ENCODE peak calls at places on chromosomes 5 and 9, in ten cellular contexts. L is psoas muscle, Y is epithelial cell of proximal tubule, V is body of pancreas, T is right atrium auricular region, O is AG04449, D is fibroblast of pulmonary artery, I is colonic mucosa, G is prostate gland, Z is osteoblast. H is an unnamed sample.

GRCh38 chr9:131119600-131119999 is 5.8 kb upstream of the NUP214 start:
- DNase-seq in L (no peak), Y (no peak), V (no peak), T (peak; percentile 26), O (no peak), D (no peak), I (no peak), G (no peak), Z (no peak), H (no peak)

GRCh38 chr9:15246243-15246642 is 60.8 kb downstream of the TTC39B start:
- DNase-seq in L (no peak), Y (no peak), V (no peak), T (no peak), O (no peak), D (no peak), I (no peak), G (no peak), Z (no peak), H (no peak)

GRCh38 chr9:114488398-114489129 is 16.7 kb downstream of the WHRN start:
- DNase-seq in L (no peak), Y (no peak), V (no peak), T (no peak), O (no peak), D (no peak), I (peak; percentile 24), G (no peak), Z (no peak), H (no peak)

GRCh38 chr5:57394421-57395210 is 88.0 kb downstream of the ACTBL2 start:
- DNase-seq in L (no peak), Y (no peak), V (no peak), T (no peak), O (no peak), D (peak; percentile 15), I (no peak), G (no peak), Z (no peak), H (no peak)

GRCh38 chr5:75108931-75109596 is 56.7 kb upstream of the GCNT4 start:
- DNase-seq in L (no peak), Y (no peak), V (no peak), T (no peak), O (no peak), D (no peak), I (no peak), G (no peak), Z (no peak), H (no peak)

GRCh38 chr5:81838307-81838906 is 87.5 kb upstream of the SSBP2 start:
- DNase-seq in L (no peak), Y (no peak), V (peak; percentile 42), T (no peak), O (no peak), D (peak; percentile 66), I (peak; percentile 27), G (no peak), Z (no peak), H (peak; percentile 45)

GRCh38 chr9:137891588-137892423 is 14.2 kb downstream of the CACNA1B start:
- DNase-seq in L (no peak), Y (no peak), V (no peak), T (no peak), O (no peak), D (no peak), I (no peak), G (no peak), Z (peak; percentile 62), H (no peak)

GRCh38 chr5:162372265-162372664 is 304.7 kb downstream of the GABRG2 start:
- DNase-seq in L (no peak), Y (no peak), V (no peak), T (no peak), O (no peak), D (no peak), I (no peak), G (no peak), Z (no peak), H (no peak)

GRCh38 chr5:148394587-148395019 is 10.8 kb downstream of the FBXO38 start:
- DNase-seq in L (no peak), Y (no peak), V (no peak), T (no peak), O (no peak), D (no peak), I (no peak), G (no peak), Z (no peak), H (no peak)

DNA sequence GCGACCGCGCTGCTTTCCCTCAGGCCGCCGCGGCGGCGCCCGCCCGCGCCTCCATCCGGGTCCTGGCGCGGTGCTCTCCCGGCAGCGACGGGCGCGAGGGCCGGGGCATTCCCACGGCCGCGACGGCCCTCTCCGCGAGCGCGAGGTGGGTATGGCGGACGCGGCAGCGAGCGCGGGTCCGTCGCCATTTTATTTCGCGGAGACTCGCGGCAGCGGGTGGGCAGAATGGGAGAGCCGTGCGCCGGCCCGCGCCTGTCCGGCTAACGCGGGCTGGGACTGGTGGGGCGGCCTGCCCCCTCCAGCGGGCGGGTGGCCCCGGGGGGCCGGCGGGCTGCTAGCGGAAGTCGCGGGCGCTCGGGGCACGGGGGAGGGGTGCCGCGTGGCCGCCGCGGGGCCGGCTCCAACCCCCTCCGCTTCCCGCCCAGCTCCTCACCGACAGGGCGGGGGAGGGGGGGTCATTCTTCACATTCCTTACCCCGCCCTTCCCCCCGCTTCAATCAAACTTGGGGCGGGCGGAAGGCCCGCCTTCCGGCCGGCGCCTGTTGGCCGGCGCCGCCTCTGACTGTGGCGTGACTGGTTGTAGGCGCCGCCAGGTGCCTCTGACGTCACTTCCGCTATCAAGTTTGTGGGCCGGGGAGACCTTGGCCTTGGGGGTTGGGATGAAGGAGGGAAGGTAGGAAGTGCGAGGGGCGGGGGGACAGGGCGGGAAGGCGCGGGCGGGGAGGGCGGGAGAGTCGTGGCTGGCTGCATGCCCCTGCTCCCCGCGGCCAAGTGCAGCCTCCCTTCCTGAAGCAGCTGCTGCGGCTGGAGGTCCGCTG is 82.2 kb downstream of the PTPDC1 start:
- DNase-seq in L (peak; percentile 99), Y (peak; percentile 84), V (peak; percentile 99), T (peak; percentile 99), O (peak; percentile 89), D (peak; percentile 100), I (peak; percentile 98), G (peak; percentile 98), Z (peak; percentile 97), H (peak; percentile 100)
- TF ChIP-seq CTCF in L (peak; percentile 14), Y (no peak), V (no peak), T (no peak), O (no peak), D (no peak), I (no peak), G (peak; percentile 37), Z (no peak), H (no peak)

DNA sequence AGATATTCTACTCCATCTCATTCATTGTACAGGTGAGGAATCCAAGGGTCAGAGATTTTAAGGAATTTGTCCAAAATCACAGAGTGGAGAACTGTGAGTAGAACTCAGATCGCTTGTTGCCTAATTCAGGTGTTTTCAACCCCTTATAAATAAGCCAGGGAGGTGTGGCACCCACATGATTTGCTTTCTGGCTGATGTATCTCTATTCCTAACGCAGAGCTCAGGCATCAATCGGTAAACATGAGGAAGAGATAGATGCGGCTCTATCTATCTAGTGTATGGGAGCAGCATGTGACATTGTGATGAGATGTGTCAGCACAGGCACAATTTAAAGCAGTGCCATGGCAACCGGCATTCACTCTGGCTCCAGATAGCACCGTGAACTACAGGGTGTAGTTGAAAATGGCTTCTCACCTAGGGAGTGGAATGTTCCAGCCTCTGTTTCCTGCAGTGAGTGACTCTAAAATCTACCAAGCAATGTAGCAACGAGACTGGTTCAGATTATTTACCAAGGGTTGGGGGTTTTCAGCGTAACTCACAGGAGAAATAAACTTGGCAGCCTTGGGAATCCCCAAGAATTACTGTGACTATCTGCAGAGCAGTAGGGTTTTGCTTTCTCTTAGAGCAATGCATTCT is 53.4 kb upstream of the SUB1 start:
- DNase-seq in L (no peak), Y (peak; percentile 18), V (no peak), T (no peak), O (no peak), D (peak; percentile 53), I (no peak), G (no peak), Z (peak; percentile 82), H (no peak)
- H3K4me3 ChIP-seq in L (no peak overlapping the region), Y (peak overlapping the region; percentile 22), V (no peak overlapping the region), T (no peak overlapping the region), O (peak overlapping the region; percentile 40), D (no peak overlapping the region), I (peak overlapping the region; percentile 2), G (no peak overlapping the region), Z (peak overlapping the region; percentile 11), H (no peak overlapping the region)

GRCh38 chr5:153148624-153148976 is 341.9 kb upstream of the GRIA1 start:
- DNase-seq in L (no peak), Y (no peak), V (no peak), T (no peak), O (no peak), D (no peak), I (no peak), G (no peak), Z (no peak), H (no peak)
- TF ChIP-seq CTCF in L (no peak), Y (no peak), V (no peak), T (no peak), O (no peak), D (no peak), I (peak; percentile 10), G (no peak), Z (no peak), H (no peak)

GRCh38 chr5:149415245-149415967 is 36.3 kb upstream of the IL17B start:
- DNase-seq in L (no peak), Y (no peak), V (no peak), T (no peak), O (no peak), D (no peak), I (no peak), G (no peak), Z (no peak), H (no peak)

GRCh38 chr5:149414405-149415244 is 35.5 kb upstream of the IL17B start:
- DNase-seq in L (peak; percentile 76), Y (no peak), V (peak; percentile 13), T (no peak), O (no peak), D (peak; percentile 94), I (no peak), G (no peak), Z (peak; percentile 95), H (no peak)

GRCh38 chr5:149418910-149419531 is 39.9 kb upstream of the IL17B start:
- DNase-seq in L (no peak), Y (no peak), V (no peak), T (no peak), O (no peak), D (no peak), I (no peak), G (no peak), Z (no peak), H (no peak)

GRCh38 chr5:149417714-149418368 is 38.7 kb upstream of the IL17B start:
- DNase-seq in L (no peak), Y (no peak), V (no peak), T (no peak), O (no peak), D (no peak), I (no peak), G (no peak), Z (no peak), H (no peak)

DNA sequence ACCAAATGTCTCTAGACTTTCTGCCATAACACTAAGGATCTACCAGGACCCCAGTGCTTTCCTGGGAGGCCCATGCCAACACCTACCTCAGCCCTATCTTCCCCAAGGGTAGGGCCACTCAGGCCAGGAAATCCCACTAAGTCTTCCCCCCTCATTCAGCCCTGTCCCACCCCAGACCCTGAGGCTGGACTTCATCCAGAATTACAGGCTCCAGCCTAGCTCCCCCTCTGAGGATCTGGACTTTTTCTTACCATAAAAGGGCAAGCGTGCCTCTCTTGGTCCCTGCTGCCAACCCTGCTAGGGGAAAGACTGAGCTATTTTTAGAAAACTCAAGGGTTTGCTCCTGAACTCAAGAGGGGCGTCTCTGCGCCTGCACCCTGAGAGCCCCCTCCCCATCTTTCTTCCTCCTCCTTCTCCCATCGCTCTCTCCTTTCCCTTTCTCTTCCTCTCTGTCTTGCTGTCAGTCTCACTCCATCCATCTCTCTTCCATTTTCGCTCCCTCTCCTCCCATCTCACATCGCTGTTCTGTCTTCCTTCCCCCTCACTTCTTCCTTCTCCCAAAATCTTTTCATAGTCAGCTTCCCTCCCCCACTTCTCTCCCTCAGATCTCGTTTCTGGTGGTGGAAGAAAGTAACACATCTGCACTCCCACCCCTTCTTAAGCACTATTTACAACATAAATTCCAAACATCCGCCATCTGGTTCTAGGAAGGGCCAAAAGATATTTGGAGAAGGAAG is 38.1 kb upstream of the IL17B start:
- DNase-seq in L (no peak), Y (no peak), V (no peak), T (no peak), O (no peak), D (no peak), I (no peak), G (no peak), Z (peak; percentile 67), H (no peak)
- H3K4me3 ChIP-seq in L (no peak overlapping the region), Y (no peak overlapping the region), V (no peak overlapping the region), T (no peak overlapping the region), O (peak overlapping the region; percentile 15), D (no peak overlapping the region), I (no peak overlapping the region), G (no peak overlapping the region), Z (no peak overlapping the region), H (no peak overlapping the region)

H was measured in WERI-Rb-1.